ENCODE peak calls at places on chromosomes 13 and 19, in six cellular contexts. S, Q, K, U, N and F are unnamed samples.

GRCh38 chr13:71210861-71211260 is 656.1 kb downstream of the DACH1 start:
- DNase-seq in S (no peak), Q (no peak), K (no peak), U (peak; percentile 13), N (no peak), F (no peak)

GRCh38 chr19:6457958-6458694 is 1.5 kb downstream of the SLC25A23 start:
- DNase-seq in S (no peak), Q (no peak), K (no peak), U (no peak), N (peak; percentile 12), F (no peak)

GRCh38 chr13:106560791-106561190 is 7.1 kb downstream of the ARGLU1 start:
- DNase-seq in S (no peak), Q (no peak), K (no peak), U (no peak), N (no peak), F (no peak)

GRCh38 chr19:51094696-51095279 is 12.1 kb upstream of the KLK14 start:
- DNase-seq in S (no peak), Q (no peak), K (no peak), U (no peak), N (no peak), F (no peak)

GRCh38 chr13:92512852-92513251 is 713.8 kb upstream of the GPC6 start:
- DNase-seq in S (no peak), Q (no peak), K (no peak), U (no peak), N (no peak), F (no peak)

GRCh38 chr19:1882089-1882785 is 3.1 kb downstream of the ABHD17A start:
- DNase-seq in S (no peak), Q (no peak), K (no peak), U (no peak), N (no peak), F (peak; percentile 66)

GRCh38 chr13:41608779-41609178 is 151.4 kb downstream of the RGCC start:
- DNase-seq in S (no peak), Q (no peak), K (no peak), U (no peak), N (no peak), F (no peak)

GRCh38 chr19:17834350-17835181 is 13.2 kb downstream of the JAK3 start:
- DNase-seq in S (no peak), Q (no peak), K (no peak), U (no peak), N (no peak), F (no peak)

GRCh38 chr19:16225279-16226183 is 27.8 kb downstream of the AP1M1 start:
- DNase-seq in S (no peak), Q (no peak), K (no peak), U (no peak), N (no peak), F (no peak)

GRCh38 chr13:44191504-44192171 is 182.0 kb upstream of the SERP2 start:
- DNase-seq in S (peak; percentile 42), Q (peak; percentile 46), K (peak; percentile 59), U (peak; percentile 82), N (peak; percentile 22), F (peak; percentile 70)

GRCh38 chr19:45424191-45425058 is 708 bp upstream of the ERCC1 start:
- DNase-seq in S (peak; percentile 59), Q (peak; percentile 84), K (no peak), U (peak; percentile 94), N (peak; percentile 36), F (peak; percentile 84)

GRCh38 chr19:17727843-17728242 is 8.6 kb downstream of the MAP1S start:
- DNase-seq in S (no peak), Q (no peak), K (no peak), U (no peak), N (no peak), F (no peak)

GRCh38 chr19:28703400-28703956 is 509.5 kb downstream of the UQCRFS1 start:
- DNase-seq in S (no peak), Q (no peak), K (no peak), U (no peak), N (no peak), F (no peak)

GRCh38 chr13:73754241-73754640 is 380.0 kb downstream of the KLF12 start:
- DNase-seq in S (no peak), Q (no peak), K (no peak), U (no peak), N (no peak), F (no peak)

GRCh38 chr13:59445812-59446211 is 717.9 kb downstream of the DIAPH3 start:
- DNase-seq in S (no peak), Q (no peak), K (no peak), U (no peak), N (no peak), F (no peak)

GRCh38 chr19:54485846-54486245 is 12.8 kb upstream of the CDC42EP5 start:
- DNase-seq in S (no peak), Q (no peak), K (no peak), U (peak; percentile 10), N (no peak), F (no peak)

DNA sequence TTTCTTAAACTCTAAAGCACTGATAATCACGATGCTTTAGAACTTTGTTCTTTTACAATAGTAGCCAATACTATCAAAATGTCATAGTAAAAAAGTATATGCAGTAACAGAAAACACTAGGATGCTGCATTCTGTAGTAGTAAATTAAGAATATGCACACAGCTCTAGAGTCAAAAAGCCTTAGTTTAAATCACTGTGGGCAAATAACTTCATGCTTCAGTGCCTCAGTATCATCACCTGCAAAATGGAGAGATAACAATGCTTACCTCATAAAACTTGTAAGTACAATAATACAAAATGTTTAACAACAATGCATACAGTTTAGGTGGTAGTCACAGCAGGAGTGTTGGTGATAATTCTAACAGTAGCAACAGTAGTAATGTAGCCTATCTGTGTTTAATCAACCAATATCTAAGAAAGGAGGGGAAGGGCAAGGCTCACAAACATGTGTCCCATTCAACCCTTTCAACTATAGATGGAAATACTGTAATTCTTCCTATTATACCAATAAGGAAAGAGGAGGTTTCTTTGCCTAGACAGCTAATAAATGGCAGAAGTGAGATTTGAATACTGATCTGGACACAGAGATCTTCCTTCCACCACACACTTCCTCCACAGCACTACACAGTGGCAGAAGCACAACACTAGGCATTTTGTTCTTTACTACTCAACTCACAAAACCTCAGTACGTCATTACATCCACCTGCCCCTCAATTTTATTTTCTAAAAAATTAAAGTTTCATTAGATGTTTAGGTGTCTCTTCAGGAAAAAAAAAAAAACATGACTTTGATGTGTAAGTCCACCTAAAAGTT is 4.6 kb downstream of the RBM26 start:
- DNase-seq in S (no peak), Q (no peak), K (no peak), U (no peak), N (no peak), F (no peak)
- H3K4me3 ChIP-seq in S (no peak overlapping the region), Q (no peak overlapping the region), K (no peak overlapping the region), U (no peak overlapping the region), N (no peak overlapping the region), F (no peak overlapping the region)

GRCh38 chr13:37889811-37890210 is 20.2 kb upstream of the TRPC4 start:
- DNase-seq in S (no peak), Q (no peak), K (no peak), U (no peak), N (no peak), F (no peak)

GRCh38 chr13:37884674-37885073 is 15.1 kb upstream of the TRPC4 start:
- DNase-seq in S (no peak), Q (no peak), K (no peak), U (no peak), N (no peak), F (no peak)

GRCh38 chr13:37886879-37887278 is 17.3 kb upstream of the TRPC4 start:
- DNase-seq in S (no peak), Q (no peak), K (no peak), U (no peak), N (no peak), F (no peak)

GRCh38 chr13:37884026-37884425 is 14.5 kb upstream of the TRPC4 start:
- DNase-seq in S (no peak), Q (no peak), K (no peak), U (no peak), N (no peak), F (no peak)

DNA sequence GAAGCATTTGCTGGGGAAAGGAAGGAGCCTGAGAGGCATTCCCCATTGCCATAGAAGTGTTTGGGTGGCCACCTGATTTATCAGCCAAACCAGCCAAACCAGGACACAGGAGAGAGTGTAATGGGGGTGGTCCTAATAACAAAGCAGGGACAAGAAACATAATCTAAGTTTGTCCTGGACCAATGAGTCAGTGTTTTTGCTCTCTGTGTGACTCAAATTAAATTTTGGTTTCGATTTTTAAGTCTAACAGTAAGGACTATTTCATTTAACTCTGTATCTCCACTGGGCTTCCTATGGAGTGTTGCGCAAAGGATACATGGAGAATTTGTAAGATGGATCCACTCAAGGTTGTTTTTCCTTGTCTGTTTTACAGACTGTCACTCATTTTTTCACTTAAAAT is 19.5 kb upstream of the TRPC4 start:
- DNase-seq in S (no peak), Q (no peak), K (no peak), U (peak; percentile 58), N (no peak), F (no peak)
- H3K4me3 ChIP-seq in S (no peak overlapping the region), Q (no peak overlapping the region), K (no peak overlapping the region), U (no peak overlapping the region), N (no peak overlapping the region), F (no peak overlapping the region)

DNA sequence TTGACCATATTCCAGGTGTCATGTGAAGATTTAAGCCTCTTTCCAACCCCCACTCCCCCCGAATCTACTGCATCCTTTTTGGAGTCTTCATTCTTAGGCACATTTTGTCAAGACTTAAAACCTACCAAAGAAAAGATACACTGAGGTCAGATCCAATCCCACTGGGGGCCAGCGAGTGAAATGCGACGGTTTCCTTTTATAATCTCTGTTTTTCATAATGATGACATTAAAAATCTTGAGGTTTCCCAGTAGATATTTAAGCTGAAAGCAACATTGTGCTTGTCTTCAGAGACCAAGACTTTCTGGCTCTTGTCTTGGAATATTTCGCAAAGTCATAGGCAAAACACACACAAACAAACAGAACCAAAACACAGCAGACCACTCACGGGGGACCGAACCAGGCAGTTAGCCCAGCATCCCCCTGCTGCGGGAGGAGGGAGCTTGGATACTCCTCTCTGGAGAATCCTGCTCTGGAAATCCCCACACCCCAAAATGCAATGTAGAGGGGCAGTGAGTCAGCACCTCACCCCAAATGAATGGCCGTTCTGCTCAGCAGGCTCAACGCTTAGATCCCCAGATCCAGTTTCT is 521 bp upstream of the GAS6 start:
- DNase-seq in S (peak; percentile 25), Q (no peak), K (peak; percentile 15), U (no peak), N (no peak), F (no peak)
- H3K4me3 ChIP-seq in S (peak overlapping the region; percentile 80), Q (peak overlapping the region; percentile 86), K (peak overlapping the region; percentile 85), U (peak overlapping the region; percentile 71), N (peak overlapping the region; percentile 82), F (peak overlapping the region; percentile 54)

DNA sequence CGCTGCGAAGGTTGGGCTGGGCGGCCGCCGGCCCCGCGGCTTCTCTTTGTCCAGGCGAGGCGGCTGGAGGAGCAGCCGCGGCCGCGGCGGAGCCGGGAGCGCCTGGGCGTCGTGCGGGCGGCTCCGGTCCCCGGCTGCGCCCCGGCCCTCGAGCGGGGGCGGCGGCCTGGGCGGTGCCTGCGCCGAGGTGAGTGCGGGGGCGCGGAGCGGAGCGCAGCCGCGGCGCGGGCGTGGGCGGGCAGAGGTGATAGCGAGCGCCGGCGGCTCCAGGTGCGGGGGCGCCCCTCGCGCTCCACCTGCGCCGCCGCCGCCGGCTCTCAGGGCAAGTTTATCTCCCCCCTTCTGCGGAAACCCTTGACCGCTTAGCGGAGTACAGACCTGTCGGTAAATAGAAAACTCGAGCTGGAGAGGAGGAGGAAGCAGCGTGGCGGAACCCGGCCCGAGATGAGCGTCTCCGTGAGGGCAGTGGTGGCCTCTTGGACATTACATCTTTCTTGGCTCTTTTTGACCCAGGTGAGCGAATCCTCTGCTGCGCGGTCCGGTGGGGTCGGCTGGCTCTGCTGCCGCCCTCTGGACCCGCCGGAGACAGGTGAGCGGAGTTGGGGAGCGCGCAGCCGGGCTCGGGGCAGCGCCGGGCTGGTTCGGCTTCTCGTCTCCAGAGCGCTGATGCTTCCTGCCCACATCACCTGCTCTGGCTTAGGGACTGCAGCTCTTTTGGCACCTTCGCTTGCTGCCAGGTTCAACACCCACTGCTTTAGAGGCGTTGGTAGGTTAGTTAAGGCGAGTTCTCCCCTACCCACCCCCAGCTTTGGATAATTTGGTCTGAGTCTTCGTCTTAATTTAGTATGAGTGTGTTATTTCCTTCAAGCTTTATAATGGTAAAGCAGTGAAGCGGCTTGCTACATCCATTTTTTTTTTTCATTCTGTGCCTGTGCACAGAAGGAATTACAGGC is at the start of gene MTUS2:
- DNase-seq in S (no peak), Q (no peak), K (no peak), U (no peak), N (no peak), F (peak; percentile 21)
- H3K4me3 ChIP-seq in S (peak within 1 kb of the TSS; percentile 16), Q (peak within 1 kb of the TSS; percentile 25), K (peak within 1 kb of the TSS; percentile 12), U (peak within 1 kb of the TSS; percentile 20), N (no peak within 1 kb of the TSS), F (no peak within 1 kb of the TSS)